ENCODE peak calls at places on chromosome 1, in six cellular contexts. One of them, this sample, is unnamed.

GRCh38 chr1:167909691-167910180 is 4.2 kb downstream of the ADCY10 start:
- DNase-seq in Calu3: no peak
- DNase-seq in H7: no peak
- DNase-seq in HCEC 1CT: no peak
- DNase-seq in stimulated activated CD4-positive, alpha-beta T cell treated with anti-CD3 and anti-CD28 coated beads, Interleukin-2, amount 100 ng/mL, for 48 hours: no peak
- DNase-seq in activated naive CD4-positive, alpha-beta T cell treated with Interleukin-2 at 50 U/mL for 16 hours: no peak
- DNase-seq in this sample: no peak

GRCh38 chr1:229689915-229690314 is 63.9 kb downstream of the URB2 start:
- DNase-seq in activated naive CD4-positive, alpha-beta T cell treated with Interleukin-2 at 50 U/mL for 16 hours: no peak
- DNase-seq in Calu3: no peak
- DNase-seq in HCEC 1CT: no peak
- DNase-seq in H7: no peak
- DNase-seq in stimulated activated CD4-positive, alpha-beta T cell treated with anti-CD3 and anti-CD28 coated beads, Interleukin-2, amount 100 ng/mL, for 48 hours: no peak
- DNase-seq in this sample: no peak

GRCh38 chr1:17765444-17766411 is 10.6 kb downstream of the ACTL8 start:
- DNase-seq in Calu3: no peak
- DNase-seq in HCEC 1CT: peak
- DNase-seq in activated naive CD4-positive, alpha-beta T cell treated with Interleukin-2 at 50 U/mL for 16 hours: no peak
- DNase-seq in stimulated activated CD4-positive, alpha-beta T cell treated with anti-CD3 and anti-CD28 coated beads, Interleukin-2, amount 100 ng/mL, for 48 hours: no peak
- DNase-seq in H7: no peak
- DNase-seq in this sample: no peak

GRCh38 chr1:36971832-36972231 is 62.5 kb downstream of the GRIK3 start:
- DNase-seq in stimulated activated CD4-positive, alpha-beta T cell treated with anti-CD3 and anti-CD28 coated beads, Interleukin-2, amount 100 ng/mL, for 48 hours: no peak
- DNase-seq in activated naive CD4-positive, alpha-beta T cell treated with Interleukin-2 at 50 U/mL for 16 hours: no peak
- DNase-seq in H7: no peak
- DNase-seq in HCEC 1CT: no peak
- DNase-seq in Calu3: no peak
- DNase-seq in this sample: no peak

GRCh38 chr1:85200367-85200869 is 398 bp downstream of the SYDE2 start:
- DNase-seq in Calu3: no peak
- DNase-seq in HCEC 1CT: peak
- DNase-seq in activated naive CD4-positive, alpha-beta T cell treated with Interleukin-2 at 50 U/mL for 16 hours: peak
- DNase-seq in H7: peak
- DNase-seq in stimulated activated CD4-positive, alpha-beta T cell treated with anti-CD3 and anti-CD28 coated beads, Interleukin-2, amount 100 ng/mL, for 48 hours: peak
- DNase-seq in this sample: peak

GRCh38 chr1:161174911-161175310 is 2.4 kb downstream of the B4GALT3 start:
- DNase-seq in HCEC 1CT: no peak
- DNase-seq in stimulated activated CD4-positive, alpha-beta T cell treated with anti-CD3 and anti-CD28 coated beads, Interleukin-2, amount 100 ng/mL, for 48 hours: no peak
- DNase-seq in H7: no peak
- DNase-seq in Calu3: no peak
- DNase-seq in activated naive CD4-positive, alpha-beta T cell treated with Interleukin-2 at 50 U/mL for 16 hours: no peak
- DNase-seq in this sample: no peak

GRCh38 chr1:201460783-201461182 is 8.2 kb downstream of the PHLDA3 start:
- DNase-seq in H7: no peak
- DNase-seq in Calu3: no peak
- DNase-seq in activated naive CD4-positive, alpha-beta T cell treated with Interleukin-2 at 50 U/mL for 16 hours: no peak
- DNase-seq in HCEC 1CT: no peak
- DNase-seq in stimulated activated CD4-positive, alpha-beta T cell treated with anti-CD3 and anti-CD28 coated beads, Interleukin-2, amount 100 ng/mL, for 48 hours: no peak
- DNase-seq in this sample: no peak

GRCh38 chr1:49106438-49106837 is 329.7 kb upstream of the BEND5 start:
- DNase-seq in H7: no peak
- DNase-seq in Calu3: no peak
- DNase-seq in activated naive CD4-positive, alpha-beta T cell treated with Interleukin-2 at 50 U/mL for 16 hours: no peak
- DNase-seq in stimulated activated CD4-positive, alpha-beta T cell treated with anti-CD3 and anti-CD28 coated beads, Interleukin-2, amount 100 ng/mL, for 48 hours: no peak
- DNase-seq in HCEC 1CT: no peak
- DNase-seq in this sample: no peak

GRCh38 chr1:203996126-203996525 is 76.8 kb upstream of the SOX13 start:
- DNase-seq in HCEC 1CT: no peak
- DNase-seq in activated naive CD4-positive, alpha-beta T cell treated with Interleukin-2 at 50 U/mL for 16 hours: no peak
- DNase-seq in Calu3: peak
- DNase-seq in stimulated activated CD4-positive, alpha-beta T cell treated with anti-CD3 and anti-CD28 coated beads, Interleukin-2, amount 100 ng/mL, for 48 hours: no peak
- DNase-seq in H7: peak
- DNase-seq in this sample: no peak

GRCh38 chr1:73801912-73802429 is 396.0 kb downstream of the LRRIQ3 start:
- DNase-seq in HCEC 1CT: no peak
- DNase-seq in Calu3: no peak
- DNase-seq in H7: no peak
- DNase-seq in stimulated activated CD4-positive, alpha-beta T cell treated with anti-CD3 and anti-CD28 coated beads, Interleukin-2, amount 100 ng/mL, for 48 hours: no peak
- DNase-seq in activated naive CD4-positive, alpha-beta T cell treated with Interleukin-2 at 50 U/mL for 16 hours: no peak
- DNase-seq in this sample: no peak